ENCODE peak calls at places on chromosomes 12 and 14, in four cellular contexts. Z is tibial nerve, R is OCI-LY7, L is progenitor cell of endocrine pancreas. X is an unnamed sample.

GRCh38 chr14:74638066-74638465 is 26.0 kb upstream of the LTBP2 start:
- DNase-seq in R (no peak), L (no peak), Z (no peak), X (no peak)

GRCh38 chr12:53987748-53988147 is 2.8 kb downstream of the HOXC10 start:
- DNase-seq in L (no peak), R (no peak), Z (no peak), X (no peak)

GRCh38 chr12:49763006-49763591 is 21.7 kb downstream of the TMBIM6 start:
- DNase-seq in Z (peak; percentile 67), L (peak; percentile 51), R (peak; percentile 73), X (peak; percentile 75)

GRCh38 chr12:104694161-104694560 is 237.4 kb downstream of the CHST11 start:
- DNase-seq in Z (no peak), R (no peak), L (no peak), X (no peak)

GRCh38 chr14:96699666-96700065 is 97.5 kb upstream of the VRK1 start:
- DNase-seq in L (no peak), R (no peak), Z (no peak), X (no peak)

GRCh38 chr12:115088328-115088994 is 404.5 kb upstream of the TBX3 start:
- DNase-seq in R (no peak), Z (no peak), L (no peak), X (no peak)

GRCh38 chr12:51051787-51052186 is 3.7 kb downstream of the LETMD1 start:
- DNase-seq in Z (no peak), L (no peak), R (no peak), X (no peak)

GRCh38 chr14:103002578-103003350 is 54.6 kb downstream of the CDC42BPB start:
- DNase-seq in R (peak; percentile 51), Z (no peak), L (no peak), X (no peak)

GRCh38 chr14:73723411-73723798 is 9.2 kb upstream of the PNMA1 start:
- DNase-seq in Z (no peak), L (no peak), R (no peak), X (no peak)

GRCh38 chr12:78802593-78802992 is 62.0 kb upstream of the SYT1 start:
- DNase-seq in L (no peak), R (no peak), Z (no peak), X (no peak)

GRCh38 chr14:73788871-73789590 is 62.6 kb upstream of the PTGR2 start:
- DNase-seq in Z (no peak), L (no peak), R (no peak), X (no peak)

GRCh38 chr12:3041558-3042164 is 35.5 kb upstream of the TSPAN9 start:
- DNase-seq in R (peak; percentile 86), Z (peak; percentile 27), L (peak; percentile 63), X (no peak)

GRCh38 chr12:127770123-127770522 is 496.8 kb upstream of the TMEM132C start:
- DNase-seq in L (no peak), R (no peak), Z (no peak), X (no peak)

GRCh38 chr12:101740980-101741379 is 1.7 kb upstream of the SYCP3 start:
- DNase-seq in L (no peak), R (no peak), Z (no peak), X (no peak)

GRCh38 chr14:92475451-92476187 is 38.0 kb upstream of the RIN3 start:
- DNase-seq in R (no peak), L (no peak), Z (peak; percentile 48), X (no peak)

GRCh38 chr12:117514016-117514415 is 152.6 kb upstream of the NOS1 start:
- DNase-seq in R (no peak), Z (no peak), L (no peak), X (no peak)

GRCh38 chr14:88346048-88346639 is 23.1 kb upstream of the KCNK10 start:
- DNase-seq in R (no peak), Z (no peak), L (no peak), X (no peak)

GRCh38 chr14:96407980-96408570 is 16.1 kb downstream of the AK7 start:
- DNase-seq in Z (no peak), L (no peak), R (no peak), X (no peak)

GRCh38 chr12:14257734-14258467 is 107.6 kb upstream of the ATF7IP start:
- DNase-seq in R (peak; percentile 99), L (peak; percentile 75), Z (peak; percentile 93), X (peak; percentile 61)

GRCh38 chr14:41016213-41016612 is 590.5 kb upstream of the LRFN5 start:
- DNase-seq in L (no peak), R (no peak), Z (no peak), X (no peak)

GRCh38 chr12:105949391-105949790 is 189.4 kb downstream of the NUAK1 start:
- DNase-seq in Z (no peak), R (no peak), L (no peak), X (no peak)

GRCh38 chr14:63290741-63291286 is 27.9 kb downstream of the GPHB5 start:
- DNase-seq in L (no peak), R (no peak), Z (no peak), X (no peak)

GRCh38 chr12:26696613-26697092 is 136.3 kb downstream of the ITPR2 start:
- DNase-seq in L (no peak), R (no peak), Z (no peak), X (no peak)

GRCh38 chr14:104121142-104121541 is 17.2 kb upstream of the KIF26A start:
- DNase-seq in L (no peak), Z (no peak), R (no peak), X (peak; percentile 5)

GRCh38 chr12:130707571-130707891 is 8.6 kb downstream of the RIMBP2 start:
- DNase-seq in R (no peak), Z (no peak), L (no peak), X (no peak)

GRCh38 chr12:6963741-6964446 is 6.6 kb downstream of the PHB2 start:
- DNase-seq in Z (no peak), R (no peak), L (no peak), X (no peak)

GRCh38 chr12:113149361-113150150 is at the start of gene CFAP73:
- DNase-seq in Z (no peak), L (peak; percentile 64), R (no peak), X (peak; percentile 79)

GRCh38 chr14:61573321-61573720 is 122.0 kb upstream of the HIF1A start:
- DNase-seq in L (no peak), R (no peak), Z (no peak), X (no peak)

GRCh38 chr14:59067135-59067894 is 121.2 kb upstream of the DAAM1 start:
- DNase-seq in L (no peak), R (peak; percentile 23), Z (no peak), X (no peak)

GRCh38 chr12:88334271-88334670 is 192.2 kb downstream of the TMTC3 start:
- DNase-seq in Z (peak; percentile 21), L (no peak), R (peak; percentile 26), X (no peak)

GRCh38 chr12:106425061-106425706 is 67.6 kb downstream of the POLR3B start:
- DNase-seq in L (no peak), Z (no peak), R (no peak), X (no peak)

GRCh38 chr12:2691340-2692111 is 103.2 kb upstream of the FKBP4 start:
- DNase-seq in L (no peak), R (peak; percentile 3), Z (no peak), X (peak; percentile 62)

GRCh38 chr14:57066887-57067513 is 201.7 kb downstream of the EXOC5 start:
- DNase-seq in R (peak; percentile 4), Z (no peak), L (peak; percentile 35), X (peak; percentile 47)

GRCh38 chr12:116143883-116144266 is 133.6 kb downstream of the MED13L start:
- DNase-seq in Z (no peak), L (no peak), R (no peak), X (no peak)

GRCh38 chr12:57616383-57617101 is 5.3 kb downstream of the ARHGEF25 start:
- DNase-seq in L (no peak), R (no peak), Z (no peak), X (no peak)

GRCh38 chr12:45049912-45050318 is 984 bp downstream of the DBX2 start:
- DNase-seq in L (no peak), Z (no peak), R (no peak), X (no peak)

GRCh38 chr14:30855345-30856037 is 18.9 kb upstream of the COCH start:
- DNase-seq in Z (no peak), L (no peak), R (no peak), X (no peak)

GRCh38 chr12:575948-576612 is 87.2 kb downstream of the NINJ2 start:
- DNase-seq in R (peak; percentile 87), L (peak; percentile 91), Z (peak; percentile 59), X (peak; percentile 62)

GRCh38 chr12:4978737-4979136 is 64.9 kb upstream of the KCNA5 start:
- DNase-seq in Z (no peak), L (no peak), R (no peak), X (no peak)

GRCh38 chr12:4977104-4977503 is 66.6 kb upstream of the KCNA5 start:
- DNase-seq in R (no peak), L (no peak), Z (no peak), X (no peak)

GRCh38 chr12:4974217-4974616 is 64.5 kb downstream of the KCNA1 start:
- DNase-seq in Z (no peak), R (no peak), L (no peak), X (no peak)

GRCh38 chr12:4979737-4980136 is 63.9 kb upstream of the KCNA5 start:
- DNase-seq in Z (no peak), R (no peak), L (no peak), X (no peak)

DNA sequence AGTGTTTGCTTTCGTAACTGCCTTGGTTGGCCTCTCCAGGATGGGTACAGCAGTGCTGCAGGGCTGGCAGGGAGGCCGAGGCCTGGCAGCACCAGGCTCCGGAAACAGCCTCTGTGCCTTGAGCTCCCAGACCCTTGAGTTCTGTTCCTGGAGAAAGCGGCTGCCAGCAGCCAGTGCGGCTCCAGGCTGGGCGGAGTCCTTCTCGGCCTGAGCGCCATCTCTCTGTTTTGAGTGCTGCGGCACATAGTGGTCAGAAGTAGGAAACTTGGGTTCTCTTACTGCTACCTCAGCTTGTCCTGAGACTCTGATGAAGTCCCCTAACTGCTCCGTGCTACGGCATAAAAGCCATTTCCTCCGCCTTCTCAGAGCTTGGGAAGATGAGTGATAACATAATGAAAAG is 65.9 kb downstream of the KCNA1 start:
- DNase-seq in R (no peak), Z (no peak), L (no peak), X (no peak)
- TF ChIP-seq CTCF in R (no peak), Z (no peak), L (no peak), X (no peak)

GRCh38 chr12:89781961-89782360 is 73.3 kb upstream of the ATP2B1 start:
- DNase-seq in R (no peak), L (no peak), Z (no peak), X (no peak)
- TF ChIP-seq CTCF in R (no peak), L (no peak), Z (no peak), X (no peak)

GRCh38 chr12:98699568-98699967 is 54.5 kb downstream of the APAF1 start:
- DNase-seq in R (no peak), Z (no peak), L (no peak), X (no peak)

GRCh38 chr12:98696036-98696646 is 51.1 kb downstream of the APAF1 start:
- DNase-seq in L (no peak), R (no peak), Z (no peak), X (no peak)

GRCh38 chr12:98697209-98697608 is 52.1 kb downstream of the APAF1 start:
- DNase-seq in L (no peak), Z (no peak), R (no peak), X (no peak)

GRCh38 chr12:98701166-98701565 is 56.1 kb downstream of the APAF1 start:
- DNase-seq in Z (no peak), L (no peak), R (no peak), X (no peak)

GRCh38 chr12:98698603-98699463 is 53.7 kb downstream of the APAF1 start:
- DNase-seq in Z (peak; percentile 19), R (peak; percentile 68), L (no peak), X (no peak)
- TF ChIP-seq CTCF in Z (peak; percentile 49), R (peak; percentile 83), L (no peak), X (no peak)

GRCh38 chr12:122064034-122064777 is 14.3 kb upstream of the MLXIP start:
- DNase-seq in Z (peak; percentile 41), L (peak; percentile 44), R (peak; percentile 85), X (peak; percentile 80)
- TF ChIP-seq CTCF in Z (no peak), L (peak; percentile 42), R (peak; percentile 77), X (no peak)

X was measured in mesothelial cell of epicardium.